ENCODE peak calls at places on chromosome X, in seven cellular contexts. T, V, I, Y, J, S and P are unnamed samples.

GRCh38 chrX:149487292-149487691 is 17.8 kb downstream of the IDS start:
- DNase-seq in V (no peak), Y (no peak), J (no peak), S (no peak), T (no peak), I (no peak), P (no peak)

GRCh38 chrX:7159132-7159861 is 11.3 kb upstream of the PUDP start:
- DNase-seq in I (no peak), T (no peak), Y (no peak), S (no peak), J (no peak), V (no peak), P (no peak)

GRCh38 chrX:136725446-136726104 is 55.2 kb downstream of the ARHGEF6 start:
- DNase-seq in S (no peak), J (no peak), Y (no peak), I (no peak), T (no peak), V (no peak), P (no peak)

GRCh38 chrX:32847921-32848320 is 363.4 kb downstream of the DMD start:
- DNase-seq in V (no peak), S (no peak), J (no peak), I (no peak), T (no peak), Y (no peak), P (no peak)

GRCh38 chrX:43870758-43871419 is 11.4 kb downstream of the MAOB start:
- DNase-seq in I (no peak), S (no peak), J (no peak), T (no peak), V (no peak), Y (no peak), P (no peak)

GRCh38 chrX:40166582-40166981 is 68.8 kb upstream of the BCOR start:
- DNase-seq in T (no peak), S (no peak), Y (no peak), J (peak), V (no peak), I (no peak), P (no peak)

GRCh38 chrX:112223391-112223790 is 140.8 kb upstream of the TRPC5 start:
- DNase-seq in Y (no peak), I (no peak), V (no peak), S (no peak), T (no peak), J (peak), P (no peak)

GRCh38 chrX:101257448-101258259 is 33.5 kb downstream of the TAF7L start:
- DNase-seq in J (no peak), I (no peak), S (no peak), T (no peak), Y (peak), V (no peak), P (no peak)

GRCh38 chrX:15619053-15619772 is 18.5 kb upstream of the ACE2 start:
- DNase-seq in T (no peak), S (no peak), V (peak), I (no peak), Y (no peak), J (no peak), P (no peak)

GRCh38 chrX:27890611-27891010 is 82.8 kb downstream of the MAGEB10 start:
- DNase-seq in V (peak), T (no peak), Y (no peak), I (no peak), S (no peak), J (no peak), P (no peak)

GRCh38 chrX:7045238-7045955 is 102.1 kb upstream of the STS start:
- DNase-seq in Y (no peak), J (no peak), T (no peak), I (no peak), S (no peak), V (no peak), P (no peak)

GRCh38 chrX:1084689-1085088 is 127.8 kb downstream of the CRLF2 start:
- DNase-seq in I (no peak), T (no peak), S (no peak), J (no peak), Y (no peak), V (no peak), P (no peak)
- H3K27ac ChIP-seq in I (no peak), T (no peak), S (no peak), J (no peak), Y (no peak), V (no peak), P (no peak)

GRCh38 chrX:9913041-9913440 is 54.1 kb upstream of the CLDN34 start:
- DNase-seq in Y (no peak), S (no peak), J (no peak), I (no peak), V (no peak), T (no peak), P (no peak)

GRCh38 chrX:9912341-9912740 is 54.8 kb upstream of the CLDN34 start:
- DNase-seq in J (peak), T (no peak), S (no peak), V (no peak), Y (no peak), I (no peak), P (no peak)

GRCh38 chrX:9909254-9909653 is 57.9 kb upstream of the CLDN34 start:
- DNase-seq in T (no peak), S (no peak), Y (no peak), J (no peak), V (no peak), I (no peak), P (no peak)

GRCh38 chrX:9907645-9908387 is 59.3 kb upstream of the CLDN34 start:
- DNase-seq in V (no peak), S (no peak), Y (no peak), J (no peak), I (no peak), T (no peak), P (no peak)

GRCh38 chrX:9911479-9911878 is 55.7 kb upstream of the CLDN34 start:
- DNase-seq in T (no peak), J (no peak), Y (no peak), V (no peak), I (no peak), S (no peak), P (no peak)
- TF ChIP-seq SIN3A in T (no peak), J (no peak), Y (no peak), V (no peak), I (no peak), S (no peak), P (no peak)

DNA sequence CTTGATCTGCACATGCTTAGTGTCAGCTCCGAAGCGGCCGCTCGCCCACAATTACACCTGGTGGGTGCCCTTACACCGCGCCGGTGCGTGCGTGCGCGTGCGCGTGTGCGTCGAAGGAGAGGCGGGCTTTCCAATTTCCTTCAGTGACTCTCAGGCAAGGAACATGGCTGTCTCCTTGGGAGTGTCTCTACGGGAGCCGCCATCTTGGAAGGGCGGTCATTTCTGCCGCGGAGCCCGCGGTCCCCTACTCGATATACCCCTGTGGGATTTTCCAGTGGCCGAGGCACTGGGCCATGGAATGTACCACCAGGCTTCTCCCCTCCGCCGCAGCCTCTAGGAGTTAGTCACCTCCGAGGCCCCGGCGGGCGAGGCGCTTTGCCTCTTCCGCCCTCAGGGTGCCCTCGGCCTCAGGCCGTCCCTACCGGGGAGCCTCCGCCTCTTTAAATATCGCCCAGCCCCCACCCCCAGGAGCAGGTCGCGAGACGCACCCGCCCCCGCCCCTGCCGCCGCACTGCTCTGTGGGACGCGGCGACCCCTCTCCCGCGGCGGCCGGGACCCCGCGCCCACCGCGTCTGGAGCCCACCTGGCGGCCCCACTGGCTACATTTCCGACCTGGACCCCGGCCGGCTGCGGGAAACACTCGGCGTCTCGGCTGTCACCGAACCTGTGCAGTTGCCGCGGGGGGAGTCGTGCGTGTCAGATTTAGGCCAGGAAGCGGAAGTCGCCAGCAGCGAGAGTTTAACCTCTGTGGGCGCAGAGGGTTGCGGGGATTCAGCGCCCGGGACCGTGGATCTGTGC is at the start of gene ZNF41:
- DNase-seq in S (peak), T (peak), I (peak), V (peak), Y (peak), J (peak), P (peak)
- H3K27ac ChIP-seq in S (peak), T (peak), I (peak), V (peak), Y (peak), J (peak), P (peak)

GRCh38 chrX:24900234-24900633 is 115.5 kb downstream of the ARX start:
- DNase-seq in J (no peak), Y (no peak), V (no peak), S (no peak), T (no peak), I (no peak), P (no peak)

GRCh38 chrX:24899391-24899790 is 116.4 kb downstream of the ARX start:
- DNase-seq in T (no peak), J (no peak), I (no peak), S (no peak), V (no peak), Y (no peak), P (no peak)

GRCh38 chrX:24902808-24903207 is 113.0 kb downstream of the ARX start:
- DNase-seq in T (no peak), I (no peak), V (no peak), S (no peak), J (no peak), Y (no peak), P (no peak)
- TF ChIP-seq SIN3A in T (no peak), I (no peak), V (no peak), S (no peak), J (no peak), Y (no peak), P (no peak)

GRCh38 chrX:151985955-151986354 is 11.5 kb upstream of the GABRE start:
- DNase-seq in V (no peak), T (no peak), J (no peak), S (no peak), Y (peak), I (peak), P (no peak)
- H3K27ac ChIP-seq in V (no peak), T (no peak), J (no peak), S (no peak), Y (peak), I (peak), P (no peak)

GRCh38 chrX:68354869-68355628 is 78.2 kb downstream of the OPHN1 start:
- DNase-seq in T (no peak), I (no peak), Y (no peak), S (no peak), J (no peak), V (no peak), P (no peak)
- TF ChIP-seq SIN3A in T (no peak), I (no peak), Y (no peak), S (no peak), J (no peak), V (no peak), P (no peak)

DNA sequence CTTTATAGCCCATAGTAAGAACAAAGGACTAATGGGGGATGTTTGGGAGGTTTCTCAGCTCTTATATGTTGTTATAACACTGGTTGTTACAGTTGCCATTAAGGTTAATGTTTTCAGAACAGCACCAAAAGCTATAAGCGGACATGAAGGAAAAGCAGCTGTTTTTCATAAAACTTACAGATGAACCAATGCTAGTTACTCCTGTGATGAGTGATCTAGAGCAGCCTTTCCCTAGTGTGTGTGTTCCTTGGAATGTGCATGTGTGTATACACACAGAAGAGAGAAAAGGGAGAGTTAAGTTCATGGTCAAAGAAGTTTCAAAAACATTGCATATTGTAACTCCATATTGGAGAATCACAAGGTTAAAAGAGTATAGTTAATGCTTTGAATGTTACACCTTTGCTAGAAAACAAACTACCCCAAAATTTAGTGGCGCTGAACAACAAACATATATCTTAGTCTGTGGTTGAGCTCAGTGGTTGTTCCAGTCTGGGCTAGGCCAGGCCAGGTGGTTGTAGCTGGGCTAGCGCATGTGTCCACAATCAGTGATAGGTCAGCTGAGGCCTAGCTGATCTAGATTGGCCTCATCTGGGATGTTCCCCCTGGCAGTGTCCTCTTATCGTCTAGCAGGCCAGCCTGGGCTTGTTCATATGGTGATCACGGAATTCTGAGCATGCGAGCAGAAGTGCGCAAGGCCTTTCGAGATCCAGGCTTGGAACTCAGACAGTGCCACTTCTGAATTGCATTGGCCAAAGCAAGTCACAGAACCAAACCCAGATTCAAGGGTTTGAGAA is 151.0 kb downstream of the NHS start:
- DNase-seq in Y (no peak), I (no peak), J (no peak), V (no peak), S (no peak), T (no peak), P (no peak)
- H3K27ac ChIP-seq in Y (no peak), I (no peak), J (no peak), V (no peak), S (no peak), T (no peak), P (no peak)